ENCODE peak calls at places on chromosomes 3 and 15, in six cellular contexts. One of them, this sample, is unnamed.

GRCh38 chr3:160677459-160677901 is 520 bp downstream of the ARL14 start:
- DNase-seq in aorta: no peak
- DNase-seq in endothelial cell: no peak
- DNase-seq in ascending aorta: no peak
- DNase-seq in neural crest cell: no peak
- DNase-seq in occipital lobe: no peak
- DNase-seq in this sample: peak; percentile 40

GRCh38 chr3:142861926-142862325 is 27.0 kb downstream of the PCOLCE2 start:
- DNase-seq in neural crest cell: no peak
- DNase-seq in ascending aorta: no peak
- DNase-seq in occipital lobe: no peak
- DNase-seq in aorta: no peak
- DNase-seq in endothelial cell: no peak
- DNase-seq in this sample: no peak

GRCh38 chr15:90351479-90352108 is 490 bp upstream of the ZNF774 start:
- DNase-seq in occipital lobe: no peak
- DNase-seq in aorta: no peak
- DNase-seq in endothelial cell: no peak
- DNase-seq in ascending aorta: no peak
- DNase-seq in neural crest cell: no peak
- DNase-seq in this sample: no peak

GRCh38 chr3:76065975-76066374 is 280.6 kb upstream of the ZNF717 start:
- DNase-seq in neural crest cell: no peak
- DNase-seq in aorta: no peak
- DNase-seq in ascending aorta: no peak
- DNase-seq in occipital lobe: no peak
- DNase-seq in endothelial cell: no peak
- DNase-seq in this sample: peak; percentile 40

GRCh38 chr15:64877435-64877834 is 34.3 kb upstream of the ANKDD1A start:
- DNase-seq in neural crest cell: no peak
- DNase-seq in aorta: peak; percentile 92
- DNase-seq in endothelial cell: no peak
- DNase-seq in occipital lobe: no peak
- DNase-seq in ascending aorta: peak; percentile 87
- DNase-seq in this sample: no peak

GRCh38 chr3:145094355-145094941 is 1066.5 kb downstream of the PLOD2 start:
- DNase-seq in aorta: no peak
- DNase-seq in occipital lobe: peak; percentile 3
- DNase-seq in endothelial cell: no peak
- DNase-seq in ascending aorta: no peak
- DNase-seq in neural crest cell: no peak
- DNase-seq in this sample: peak; percentile 20

GRCh38 chr15:85408270-85408746 is 27.9 kb downstream of the AKAP13 start:
- DNase-seq in neural crest cell: no peak
- DNase-seq in endothelial cell: no peak
- DNase-seq in occipital lobe: no peak
- DNase-seq in aorta: no peak
- DNase-seq in ascending aorta: no peak
- DNase-seq in this sample: no peak

GRCh38 chr3:36362973-36363372 is 17.3 kb upstream of the STAC start:
- DNase-seq in endothelial cell: no peak
- DNase-seq in neural crest cell: no peak
- DNase-seq in occipital lobe: no peak
- DNase-seq in ascending aorta: no peak
- DNase-seq in aorta: no peak
- DNase-seq in this sample: peak; percentile 85

GRCh38 chr3:190322604-190323240 is 476 bp upstream of the CLDN1 start:
- DNase-seq in ascending aorta: no peak
- DNase-seq in endothelial cell: no peak
- DNase-seq in occipital lobe: no peak
- DNase-seq in neural crest cell: no peak
- DNase-seq in aorta: no peak
- DNase-seq in this sample: no peak

GRCh38 chr3:179666436-179667035 is 13.7 kb downstream of the USP13 start:
- DNase-seq in occipital lobe: peak; percentile 10
- DNase-seq in aorta: no peak
- DNase-seq in endothelial cell: no peak
- DNase-seq in ascending aorta: no peak
- DNase-seq in neural crest cell: no peak
- DNase-seq in this sample: no peak

GRCh38 chr3:39433642-39434041 is 27.1 kb downstream of the RPSA start:
- DNase-seq in ascending aorta: no peak
- DNase-seq in aorta: no peak
- DNase-seq in occipital lobe: no peak
- DNase-seq in neural crest cell: no peak
- DNase-seq in endothelial cell: no peak
- DNase-seq in this sample: peak; percentile 68

GRCh38 chr3:107690522-107691138 is 167.9 kb downstream of the BBX start:
- DNase-seq in neural crest cell: no peak
- DNase-seq in ascending aorta: no peak
- DNase-seq in endothelial cell: no peak
- DNase-seq in aorta: no peak
- DNase-seq in occipital lobe: no peak
- DNase-seq in this sample: peak; percentile 80

GRCh38 chr15:80643296-80643965 is 51.7 kb upstream of the ABHD17C start:
- DNase-seq in endothelial cell: no peak
- DNase-seq in occipital lobe: no peak
- DNase-seq in neural crest cell: no peak
- DNase-seq in ascending aorta: peak; percentile 9
- DNase-seq in aorta: no peak
- DNase-seq in this sample: peak; percentile 61